ENCODE peak calls at places on chromosome 4, in four cellular contexts. C is activated CD8-positive, alpha-beta T cell treated with anti-CD3 and anti-CD28 coated beads for 36 hours; X is fibroblast of mammary gland; L is astrocyte. K is an unnamed sample.
A peak's percentile ranks its signal among the peaks of the same experiment; 100 is the strongest.

GRCh38 chr4:182242793-182243192 is 409 bp upstream of the TENM3 start:
- DNase-seq in C (no peak), X (no peak), L (peak; percentile 93), K (no peak)

GRCh38 chr4:186644737-186645261 is 78.9 kb downstream of the FAT1 start:
- DNase-seq in C (no peak), X (peak; percentile 41), L (peak; percentile 23), K (peak; percentile 8)

GRCh38 chr4:37816006-37816405 is 10.5 kb upstream of the PGM2 start:
- DNase-seq in C (peak; percentile 24), X (no peak), L (no peak), K (no peak)

GRCh38 chr4:36269116-36269515 is 12.3 kb upstream of the DTHD1 start:
- DNase-seq in C (peak; percentile 79), X (no peak), L (no peak), K (no peak)

GRCh38 chr4:22932326-22932725 is 239.6 kb downstream of the GBA3 start:
- DNase-seq in C (no peak), X (no peak), L (no peak), K (no peak)

GRCh38 chr4:10622728-10623127 is 61.8 kb downstream of the CLNK start:
- DNase-seq in C (peak; percentile 18), X (no peak), L (no peak), K (no peak)

GRCh38 chr4:87093443-87094123 is 126.8 kb downstream of the KLHL8 start:
- DNase-seq in C (peak; percentile 57), X (peak; percentile 54), L (peak; percentile 39), K (peak; percentile 9)

GRCh38 chr4:103375278-103375677 is 177.1 kb upstream of the CENPE start:
- DNase-seq in C (no peak), X (peak; percentile 69), L (peak; percentile 65), K (no peak)

GRCh38 chr4:90190510-90190909 is 63.3 kb downstream of the CCSER1 start:
- DNase-seq in C (no peak), X (no peak), L (no peak), K (no peak)

K was measured in NCI-H510A.